ENCODE peak calls at places on chromosomes 2 and 18, in seven cellular contexts. One of them, this sample, is unnamed.

GRCh38 chr18:78659057-78659456 is 320.6 kb upstream of the SALL3 start:
- DNase-seq in astrocyte: no peak
- DNase-seq in K562: no peak
- DNase-seq in cardiac muscle cell: no peak
- DNase-seq in omental fat pad: no peak
- DNase-seq in prostate gland: no peak
- DNase-seq in breast epithelium: no peak
- DNase-seq in this sample: no peak

GRCh38 chr2:197159681-197160211 is 150.8 kb downstream of the ANKRD44 start:
- DNase-seq in astrocyte: peak; percentile 82
- DNase-seq in K562: no peak
- DNase-seq in cardiac muscle cell: peak; percentile 27
- DNase-seq in omental fat pad: no peak
- DNase-seq in prostate gland: no peak
- DNase-seq in breast epithelium: no peak
- DNase-seq in this sample: peak; percentile 71

GRCh38 chr2:62760555-62760954 is 55.0 kb downstream of the EHBP1 start:
- DNase-seq in astrocyte: peak; percentile 81
- DNase-seq in K562: no peak
- DNase-seq in cardiac muscle cell: peak; percentile 45
- DNase-seq in omental fat pad: no peak
- DNase-seq in prostate gland: no peak
- DNase-seq in breast epithelium: no peak
- DNase-seq in this sample: peak; percentile 63

GRCh38 chr2:95058989-95059601 is 33.6 kb downstream of the MAL start:
- DNase-seq in astrocyte: no peak
- DNase-seq in K562: no peak
- DNase-seq in cardiac muscle cell: no peak
- DNase-seq in omental fat pad: no peak
- DNase-seq in prostate gland: no peak
- DNase-seq in breast epithelium: peak; percentile 19
- DNase-seq in this sample: no peak

GRCh38 chr2:96167407-96168013 is 22.3 kb upstream of the DUSP2 start:
- DNase-seq in astrocyte: peak; percentile 59
- DNase-seq in K562: no peak
- DNase-seq in cardiac muscle cell: no peak
- DNase-seq in omental fat pad: no peak
- DNase-seq in prostate gland: no peak
- DNase-seq in breast epithelium: no peak
- DNase-seq in this sample: no peak

GRCh38 chr2:11009866-11010265 is 98.1 kb downstream of the KCNF1 start:
- DNase-seq in astrocyte: no peak
- DNase-seq in K562: no peak
- DNase-seq in cardiac muscle cell: no peak
- DNase-seq in omental fat pad: no peak
- DNase-seq in prostate gland: no peak
- DNase-seq in breast epithelium: no peak
- DNase-seq in this sample: no peak

GRCh38 chr2:73293534-73294171 is at the start of gene EGR4:
- DNase-seq in astrocyte: peak; percentile 59
- DNase-seq in K562: peak; percentile 66
- DNase-seq in cardiac muscle cell: peak; percentile 80
- DNase-seq in omental fat pad: no peak
- DNase-seq in prostate gland: peak; percentile 37
- DNase-seq in breast epithelium: no peak
- DNase-seq in this sample: peak; percentile 28

GRCh38 chr2:20361903-20362302 is 11.3 kb upstream of the PUM2 start:
- DNase-seq in astrocyte: no peak
- DNase-seq in K562: peak; percentile 16
- DNase-seq in cardiac muscle cell: no peak
- DNase-seq in omental fat pad: no peak
- DNase-seq in prostate gland: no peak
- DNase-seq in breast epithelium: no peak
- DNase-seq in this sample: no peak

GRCh38 chr18:37440206-37440605 is 125.4 kb downstream of the CELF4 start:
- DNase-seq in astrocyte: no peak
- DNase-seq in K562: no peak
- DNase-seq in cardiac muscle cell: no peak
- DNase-seq in omental fat pad: no peak
- DNase-seq in prostate gland: no peak
- DNase-seq in breast epithelium: no peak
- DNase-seq in this sample: no peak

GRCh38 chr2:230758566-230759480 is 46.2 kb downstream of the CAB39 start:
- DNase-seq in astrocyte: peak; percentile 92
- DNase-seq in K562: no peak
- DNase-seq in cardiac muscle cell: peak; percentile 91
- DNase-seq in omental fat pad: no peak
- DNase-seq in prostate gland: no peak
- DNase-seq in breast epithelium: no peak
- DNase-seq in this sample: peak; percentile 88

GRCh38 chr2:23680951-23681350 is 246.0 kb downstream of the ATAD2B start:
- DNase-seq in astrocyte: no peak
- DNase-seq in K562: no peak
- DNase-seq in cardiac muscle cell: no peak
- DNase-seq in omental fat pad: no peak
- DNase-seq in prostate gland: no peak
- DNase-seq in breast epithelium: no peak
- DNase-seq in this sample: no peak

GRCh38 chr2:127173073-127173472 is 47.0 kb downstream of the CYP27C1 start:
- DNase-seq in astrocyte: peak; percentile 94
- DNase-seq in K562: no peak
- DNase-seq in cardiac muscle cell: peak; percentile 77
- DNase-seq in omental fat pad: no peak
- DNase-seq in prostate gland: no peak
- DNase-seq in breast epithelium: no peak
- DNase-seq in this sample: peak; percentile 87

GRCh38 chr2:180077295-180077906 is 70.3 kb upstream of the CWC22 start:
- DNase-seq in astrocyte: peak; percentile 18
- DNase-seq in K562: no peak
- DNase-seq in cardiac muscle cell: peak; percentile 49
- DNase-seq in omental fat pad: no peak
- DNase-seq in prostate gland: no peak
- DNase-seq in breast epithelium: no peak
- DNase-seq in this sample: peak; percentile 22

GRCh38 chr2:180871649-180872048 is 108.8 kb upstream of the UBE2E3 start:
- DNase-seq in astrocyte: peak; percentile 12
- DNase-seq in K562: no peak
- DNase-seq in cardiac muscle cell: no peak
- DNase-seq in omental fat pad: no peak
- DNase-seq in prostate gland: no peak
- DNase-seq in breast epithelium: no peak
- DNase-seq in this sample: no peak

GRCh38 chr2:228433706-228434105 is 252.2 kb upstream of the SPHKAP start:
- DNase-seq in astrocyte: no peak
- DNase-seq in K562: no peak
- DNase-seq in cardiac muscle cell: no peak
- DNase-seq in omental fat pad: no peak
- DNase-seq in prostate gland: no peak
- DNase-seq in breast epithelium: no peak
- DNase-seq in this sample: no peak

GRCh38 chr2:181953773-181954537 is 31.7 kb upstream of the PPP1R1C start:
- DNase-seq in astrocyte: peak; percentile 50
- DNase-seq in K562: peak; percentile 85
- DNase-seq in cardiac muscle cell: peak; percentile 74
- DNase-seq in omental fat pad: peak; percentile 31
- DNase-seq in prostate gland: peak; percentile 61
- DNase-seq in breast epithelium: peak; percentile 61
- DNase-seq in this sample: no peak

GRCh38 chr2:6657872-6658271 is 207.8 kb downstream of the CMPK2 start:
- DNase-seq in astrocyte: no peak
- DNase-seq in K562: no peak
- DNase-seq in cardiac muscle cell: no peak
- DNase-seq in omental fat pad: no peak
- DNase-seq in prostate gland: no peak
- DNase-seq in breast epithelium: no peak
- DNase-seq in this sample: no peak

GRCh38 chr18:59084286-59084779 is 55.4 kb upstream of the SEC11C start:
- DNase-seq in astrocyte: peak; percentile 53
- DNase-seq in K562: peak; percentile 68
- DNase-seq in cardiac muscle cell: peak; percentile 83
- DNase-seq in omental fat pad: peak; percentile 34
- DNase-seq in prostate gland: peak; percentile 55
- DNase-seq in breast epithelium: peak; percentile 75
- DNase-seq in this sample: peak; percentile 66

GRCh38 chr2:85525567-85525966 is 13.4 kb upstream of the MAT2A start:
- DNase-seq in astrocyte: no peak
- DNase-seq in K562: no peak
- DNase-seq in cardiac muscle cell: no peak
- DNase-seq in omental fat pad: no peak
- DNase-seq in prostate gland: no peak
- DNase-seq in breast epithelium: no peak
- DNase-seq in this sample: no peak

GRCh38 chr2:127623388-127624320 is 22.3 kb upstream of the GPR17 start:
- DNase-seq in astrocyte: peak; percentile 59
- DNase-seq in K562: no peak
- DNase-seq in cardiac muscle cell: peak; percentile 6
- DNase-seq in omental fat pad: peak; percentile 10
- DNase-seq in prostate gland: no peak
- DNase-seq in breast epithelium: peak; percentile 45
- DNase-seq in this sample: peak; percentile 41

GRCh38 chr2:150027164-150027563 is 439.6 kb upstream of the MMADHC start:
- DNase-seq in astrocyte: no peak
- DNase-seq in K562: no peak
- DNase-seq in cardiac muscle cell: no peak
- DNase-seq in omental fat pad: no peak
- DNase-seq in prostate gland: no peak
- DNase-seq in breast epithelium: no peak
- DNase-seq in this sample: no peak
- TF ChIP-seq CTCF in astrocyte: no peak
- TF ChIP-seq CTCF in K562: no peak
- TF ChIP-seq CTCF in cardiac muscle cell: no peak
- TF ChIP-seq CTCF in omental fat pad: no peak
- TF ChIP-seq CTCF in prostate gland: no peak
- TF ChIP-seq CTCF in breast epithelium: no peak
- TF ChIP-seq CTCF in this sample: no peak

GRCh38 chr2:238030422-238031155 is 30.2 kb upstream of the SCLY start:
- DNase-seq in astrocyte: no peak
- DNase-seq in K562: no peak
- DNase-seq in cardiac muscle cell: no peak
- DNase-seq in omental fat pad: no peak
- DNase-seq in prostate gland: peak; percentile 70
- DNase-seq in breast epithelium: no peak
- DNase-seq in this sample: no peak
- TF ChIP-seq CTCF in astrocyte: no peak
- TF ChIP-seq CTCF in K562: no peak
- TF ChIP-seq CTCF in cardiac muscle cell: no peak
- TF ChIP-seq CTCF in omental fat pad: no peak
- TF ChIP-seq CTCF in prostate gland: no peak
- TF ChIP-seq CTCF in breast epithelium: no peak
- TF ChIP-seq CTCF in this sample: peak; percentile 30

GRCh38 chr18:12010187-12010802 is 29.0 kb downstream of the IMPA2 start:
- DNase-seq in astrocyte: no peak
- DNase-seq in K562: no peak
- DNase-seq in cardiac muscle cell: no peak
- DNase-seq in omental fat pad: no peak
- DNase-seq in prostate gland: no peak
- DNase-seq in breast epithelium: no peak
- DNase-seq in this sample: no peak
- TF ChIP-seq CTCF in astrocyte: no peak
- TF ChIP-seq CTCF in K562: peak; percentile 29
- TF ChIP-seq CTCF in cardiac muscle cell: no peak
- TF ChIP-seq CTCF in omental fat pad: no peak
- TF ChIP-seq CTCF in prostate gland: no peak
- TF ChIP-seq CTCF in breast epithelium: no peak
- TF ChIP-seq CTCF in this sample: no peak

GRCh38 chr2:109208071-109208950 is 79.3 kb downstream of the SH3RF3 start:
- DNase-seq in astrocyte: peak; percentile 38
- DNase-seq in K562: peak; percentile 2
- DNase-seq in cardiac muscle cell: no peak
- DNase-seq in omental fat pad: no peak
- DNase-seq in prostate gland: no peak
- DNase-seq in breast epithelium: no peak
- DNase-seq in this sample: peak; percentile 23
- TF ChIP-seq CTCF in astrocyte: no peak
- TF ChIP-seq CTCF in K562: no peak
- TF ChIP-seq CTCF in cardiac muscle cell: no peak
- TF ChIP-seq CTCF in omental fat pad: no peak
- TF ChIP-seq CTCF in prostate gland: no peak
- TF ChIP-seq CTCF in breast epithelium: no peak
- TF ChIP-seq CTCF in this sample: peak; percentile 36